ENCODE peak calls at places on chromosomes 16 and 17, in nine cellular contexts. One of them, this sample, is unnamed.

GRCh38 chr17:48296453-48296852 is 133.6 kb downstream of the SKAP1 start:
- DNase-seq in activated naive CD4-positive, alpha-beta T cell: no peak
- DNase-seq in thoracic aorta: no peak
- DNase-seq in fibroblast of lung: no peak
- DNase-seq in A549: no peak
- DNase-seq in NCI-H2107: no peak
- DNase-seq in LHCN-M2: peak
- DNase-seq in brain pericyte: no peak
- DNase-seq in tibial nerve: no peak
- DNase-seq in this sample: no peak

GRCh38 chr16:79089735-79090284 is 510.7 kb downstream of the MAF start:
- DNase-seq in activated naive CD4-positive, alpha-beta T cell: no peak
- DNase-seq in thoracic aorta: no peak
- DNase-seq in fibroblast of lung: no peak
- DNase-seq in A549: no peak
- DNase-seq in NCI-H2107: no peak
- DNase-seq in LHCN-M2: no peak
- DNase-seq in brain pericyte: no peak
- DNase-seq in tibial nerve: no peak
- DNase-seq in this sample: no peak

GRCh38 chr16:63744077-63744874 is 1377.6 kb downstream of the CDH11 start:
- DNase-seq in activated naive CD4-positive, alpha-beta T cell: no peak
- DNase-seq in thoracic aorta: no peak
- DNase-seq in fibroblast of lung: no peak
- DNase-seq in A549: no peak
- DNase-seq in NCI-H2107: no peak
- DNase-seq in LHCN-M2: no peak
- DNase-seq in brain pericyte: no peak
- DNase-seq in tibial nerve: no peak
- DNase-seq in this sample: no peak

GRCh38 chr16:58269526-58269925 is 25.3 kb downstream of the PRSS54 start:
- DNase-seq in activated naive CD4-positive, alpha-beta T cell: no peak
- DNase-seq in thoracic aorta: no peak
- DNase-seq in fibroblast of lung: peak
- DNase-seq in A549: no peak
- DNase-seq in NCI-H2107: no peak
- DNase-seq in LHCN-M2: peak
- DNase-seq in brain pericyte: no peak
- DNase-seq in tibial nerve: no peak
- DNase-seq in this sample: no peak

GRCh38 chr17:15048381-15048780 is 216.7 kb downstream of the PMP22 start:
- DNase-seq in activated naive CD4-positive, alpha-beta T cell: no peak
- DNase-seq in thoracic aorta: no peak
- DNase-seq in fibroblast of lung: no peak
- DNase-seq in A549: no peak
- DNase-seq in NCI-H2107: no peak
- DNase-seq in LHCN-M2: no peak
- DNase-seq in brain pericyte: no peak
- DNase-seq in tibial nerve: no peak
- DNase-seq in this sample: no peak

GRCh38 chr17:58344047-58344790 is 7.8 kb downstream of the SUPT4H1 start:
- DNase-seq in activated naive CD4-positive, alpha-beta T cell: peak
- DNase-seq in thoracic aorta: no peak
- DNase-seq in fibroblast of lung: no peak
- DNase-seq in A549: no peak
- DNase-seq in NCI-H2107: no peak
- DNase-seq in LHCN-M2: no peak
- DNase-seq in brain pericyte: no peak
- DNase-seq in tibial nerve: no peak
- DNase-seq in this sample: no peak

GRCh38 chr16:87780385-87780989 is 14.7 kb upstream of the KLHDC4 start:
- DNase-seq in activated naive CD4-positive, alpha-beta T cell: no peak
- DNase-seq in thoracic aorta: no peak
- DNase-seq in fibroblast of lung: peak
- DNase-seq in A549: no peak
- DNase-seq in NCI-H2107: no peak
- DNase-seq in LHCN-M2: no peak
- DNase-seq in brain pericyte: no peak
- DNase-seq in tibial nerve: peak
- DNase-seq in this sample: no peak

GRCh38 chr16:83967838-83968482 is at the start of gene NECAB2:
- DNase-seq in activated naive CD4-positive, alpha-beta T cell: no peak
- DNase-seq in thoracic aorta: no peak
- DNase-seq in fibroblast of lung: peak
- DNase-seq in A549: peak
- DNase-seq in NCI-H2107: peak
- DNase-seq in LHCN-M2: peak
- DNase-seq in brain pericyte: no peak
- DNase-seq in tibial nerve: peak
- DNase-seq in this sample: no peak

GRCh38 chr16:67537270-67537635 is 8.6 kb downstream of the RIPOR1 start:
- DNase-seq in activated naive CD4-positive, alpha-beta T cell: peak
- DNase-seq in thoracic aorta: no peak
- DNase-seq in fibroblast of lung: peak
- DNase-seq in A549: no peak
- DNase-seq in NCI-H2107: no peak
- DNase-seq in LHCN-M2: peak
- DNase-seq in brain pericyte: no peak
- DNase-seq in tibial nerve: no peak
- DNase-seq in this sample: no peak

GRCh38 chr17:19706791-19707727 is 9.3 kb downstream of the SLC47A2 start:
- DNase-seq in activated naive CD4-positive, alpha-beta T cell: no peak
- DNase-seq in thoracic aorta: no peak
- DNase-seq in fibroblast of lung: no peak
- DNase-seq in A549: no peak
- DNase-seq in NCI-H2107: peak
- DNase-seq in LHCN-M2: no peak
- DNase-seq in brain pericyte: no peak
- DNase-seq in tibial nerve: no peak
- DNase-seq in this sample: no peak

GRCh38 chr16:2008631-2009301 is 855 bp downstream of the ZNF598 start:
- DNase-seq in activated naive CD4-positive, alpha-beta T cell: no peak
- DNase-seq in thoracic aorta: no peak
- DNase-seq in fibroblast of lung: no peak
- DNase-seq in A549: no peak
- DNase-seq in NCI-H2107: no peak
- DNase-seq in LHCN-M2: peak
- DNase-seq in brain pericyte: no peak
- DNase-seq in tibial nerve: no peak
- DNase-seq in this sample: no peak

GRCh38 chr17:16425698-16426659 is 10.6 kb downstream of the TRPV2 start:
- DNase-seq in activated naive CD4-positive, alpha-beta T cell: no peak
- DNase-seq in thoracic aorta: no peak
- DNase-seq in fibroblast of lung: no peak
- DNase-seq in A549: no peak
- DNase-seq in NCI-H2107: no peak
- DNase-seq in LHCN-M2: peak
- DNase-seq in brain pericyte: no peak
- DNase-seq in tibial nerve: no peak
- DNase-seq in this sample: no peak

GRCh38 chr17:17749025-17749772 is 67.9 kb downstream of the RAI1 start:
- DNase-seq in activated naive CD4-positive, alpha-beta T cell: no peak
- DNase-seq in thoracic aorta: no peak
- DNase-seq in fibroblast of lung: no peak
- DNase-seq in A549: no peak
- DNase-seq in NCI-H2107: no peak
- DNase-seq in LHCN-M2: no peak
- DNase-seq in brain pericyte: no peak
- DNase-seq in tibial nerve: no peak
- DNase-seq in this sample: no peak

GRCh38 chr17:4554441-4554996 is 665 bp downstream of the MYBBP1A start:
- DNase-seq in activated naive CD4-positive, alpha-beta T cell: no peak
- DNase-seq in thoracic aorta: no peak
- DNase-seq in fibroblast of lung: no peak
- DNase-seq in A549: no peak
- DNase-seq in NCI-H2107: no peak
- DNase-seq in LHCN-M2: no peak
- DNase-seq in brain pericyte: no peak
- DNase-seq in tibial nerve: no peak
- DNase-seq in this sample: no peak

GRCh38 chr16:7397901-7398300 is 65.3 kb downstream of the RBFOX1 start:
- DNase-seq in activated naive CD4-positive, alpha-beta T cell: no peak
- DNase-seq in thoracic aorta: no peak
- DNase-seq in fibroblast of lung: peak
- DNase-seq in A549: no peak
- DNase-seq in NCI-H2107: no peak
- DNase-seq in LHCN-M2: peak
- DNase-seq in brain pericyte: no peak
- DNase-seq in tibial nerve: no peak
- DNase-seq in this sample: peak

GRCh38 chr16:85306793-85307551 is 194.7 kb upstream of the CIBAR2 start:
- DNase-seq in activated naive CD4-positive, alpha-beta T cell: no peak
- DNase-seq in thoracic aorta: no peak
- DNase-seq in fibroblast of lung: no peak
- DNase-seq in A549: no peak
- DNase-seq in NCI-H2107: no peak
- DNase-seq in LHCN-M2: no peak
- DNase-seq in brain pericyte: no peak
- DNase-seq in tibial nerve: no peak
- DNase-seq in this sample: no peak

GRCh38 chr17:51427259-51428255 is 167.2 kb downstream of the UTP18 start:
- DNase-seq in activated naive CD4-positive, alpha-beta T cell: peak
- DNase-seq in thoracic aorta: no peak
- DNase-seq in fibroblast of lung: no peak
- DNase-seq in A549: no peak
- DNase-seq in NCI-H2107: no peak
- DNase-seq in LHCN-M2: peak
- DNase-seq in brain pericyte: no peak
- DNase-seq in tibial nerve: no peak
- DNase-seq in this sample: no peak

GRCh38 chr16:12754824-12755543 is 48.7 kb downstream of the CPPED1 start:
- DNase-seq in activated naive CD4-positive, alpha-beta T cell: no peak
- DNase-seq in thoracic aorta: no peak
- DNase-seq in fibroblast of lung: no peak
- DNase-seq in A549: no peak
- DNase-seq in NCI-H2107: no peak
- DNase-seq in LHCN-M2: no peak
- DNase-seq in brain pericyte: no peak
- DNase-seq in tibial nerve: no peak
- DNase-seq in this sample: no peak

GRCh38 chr17:29177541-29177870 is 2.7 kb downstream of the MYO18A start:
- DNase-seq in activated naive CD4-positive, alpha-beta T cell: no peak
- DNase-seq in thoracic aorta: no peak
- DNase-seq in fibroblast of lung: no peak
- DNase-seq in A549: no peak
- DNase-seq in NCI-H2107: no peak
- DNase-seq in LHCN-M2: no peak
- DNase-seq in brain pericyte: no peak
- DNase-seq in tibial nerve: no peak
- DNase-seq in this sample: no peak

GRCh38 chr17:33055171-33055611 is 63.5 kb downstream of the SPACA3 start:
- DNase-seq in activated naive CD4-positive, alpha-beta T cell: no peak
- DNase-seq in thoracic aorta: no peak
- DNase-seq in fibroblast of lung: peak
- DNase-seq in A549: no peak
- DNase-seq in NCI-H2107: no peak
- DNase-seq in LHCN-M2: no peak
- DNase-seq in brain pericyte: no peak
- DNase-seq in tibial nerve: no peak
- DNase-seq in this sample: no peak

GRCh38 chr16:26169451-26169850 is 477.7 kb downstream of the HS3ST4 start:
- DNase-seq in activated naive CD4-positive, alpha-beta T cell: no peak
- DNase-seq in thoracic aorta: no peak
- DNase-seq in fibroblast of lung: no peak
- DNase-seq in A549: no peak
- DNase-seq in NCI-H2107: no peak
- DNase-seq in LHCN-M2: no peak
- DNase-seq in brain pericyte: no peak
- DNase-seq in tibial nerve: no peak
- DNase-seq in this sample: no peak

GRCh38 chr17:29294580-29294900 is 592 bp upstream of the NUFIP2 start:
- DNase-seq in activated naive CD4-positive, alpha-beta T cell: no peak
- DNase-seq in thoracic aorta: no peak
- DNase-seq in fibroblast of lung: no peak
- DNase-seq in A549: no peak
- DNase-seq in NCI-H2107: no peak
- DNase-seq in LHCN-M2: no peak
- DNase-seq in brain pericyte: no peak
- DNase-seq in tibial nerve: no peak
- DNase-seq in this sample: no peak

GRCh38 chr17:17191346-17191792 is 14.8 kb downstream of the PLD6 start:
- DNase-seq in activated naive CD4-positive, alpha-beta T cell: no peak
- DNase-seq in thoracic aorta: no peak
- DNase-seq in fibroblast of lung: peak
- DNase-seq in A549: no peak
- DNase-seq in NCI-H2107: no peak
- DNase-seq in LHCN-M2: peak
- DNase-seq in brain pericyte: no peak
- DNase-seq in tibial nerve: no peak
- DNase-seq in this sample: no peak

GRCh38 chr16:87628940-87629339 is 26.6 kb downstream of the JPH3 start:
- DNase-seq in activated naive CD4-positive, alpha-beta T cell: no peak
- DNase-seq in thoracic aorta: no peak
- DNase-seq in fibroblast of lung: peak
- DNase-seq in A549: peak
- DNase-seq in NCI-H2107: no peak
- DNase-seq in LHCN-M2: peak
- DNase-seq in brain pericyte: no peak
- DNase-seq in tibial nerve: no peak
- DNase-seq in this sample: no peak

GRCh38 chr16:9260665-9261064 is 169.2 kb downstream of the HAPSTR1 start:
- DNase-seq in activated naive CD4-positive, alpha-beta T cell: no peak
- DNase-seq in thoracic aorta: no peak
- DNase-seq in fibroblast of lung: no peak
- DNase-seq in A549: no peak
- DNase-seq in NCI-H2107: no peak
- DNase-seq in LHCN-M2: no peak
- DNase-seq in brain pericyte: no peak
- DNase-seq in tibial nerve: peak
- DNase-seq in this sample: no peak

GRCh38 chr17:6853764-6854442 is 22.4 kb upstream of the TEKT1 start:
- DNase-seq in activated naive CD4-positive, alpha-beta T cell: no peak
- DNase-seq in thoracic aorta: no peak
- DNase-seq in fibroblast of lung: no peak
- DNase-seq in A549: peak
- DNase-seq in NCI-H2107: no peak
- DNase-seq in LHCN-M2: no peak
- DNase-seq in brain pericyte: no peak
- DNase-seq in tibial nerve: no peak
- DNase-seq in this sample: no peak

GRCh38 chr16:19851476-19851875 is 33.2 kb downstream of the GPRC5B start:
- DNase-seq in activated naive CD4-positive, alpha-beta T cell: no peak
- DNase-seq in thoracic aorta: no peak
- DNase-seq in fibroblast of lung: no peak
- DNase-seq in A549: no peak
- DNase-seq in NCI-H2107: no peak
- DNase-seq in LHCN-M2: no peak
- DNase-seq in brain pericyte: no peak
- DNase-seq in tibial nerve: no peak
- DNase-seq in this sample: no peak

GRCh38 chr16:19212059-19212458 is 44.0 kb downstream of the SYT17 start:
- DNase-seq in activated naive CD4-positive, alpha-beta T cell: no peak
- DNase-seq in thoracic aorta: no peak
- DNase-seq in fibroblast of lung: no peak
- DNase-seq in A549: no peak
- DNase-seq in NCI-H2107: no peak
- DNase-seq in LHCN-M2: no peak
- DNase-seq in brain pericyte: no peak
- DNase-seq in tibial nerve: no peak
- DNase-seq in this sample: no peak

GRCh38 chr16:24917236-24917635 is 71.5 kb downstream of the SLC5A11 start:
- DNase-seq in activated naive CD4-positive, alpha-beta T cell: no peak
- DNase-seq in thoracic aorta: no peak
- DNase-seq in fibroblast of lung: no peak
- DNase-seq in A549: no peak
- DNase-seq in NCI-H2107: no peak
- DNase-seq in LHCN-M2: no peak
- DNase-seq in brain pericyte: no peak
- DNase-seq in tibial nerve: no peak
- DNase-seq in this sample: no peak

GRCh38 chr16:30490210-30490609 is 17.7 kb downstream of the ITGAL start:
- DNase-seq in activated naive CD4-positive, alpha-beta T cell: no peak
- DNase-seq in thoracic aorta: no peak
- DNase-seq in fibroblast of lung: no peak
- DNase-seq in A549: no peak
- DNase-seq in NCI-H2107: no peak
- DNase-seq in LHCN-M2: no peak
- DNase-seq in brain pericyte: no peak
- DNase-seq in tibial nerve: no peak
- DNase-seq in this sample: no peak

GRCh38 chr16:50467943-50468748 is 80.0 kb upstream of the NKD1 start:
- DNase-seq in activated naive CD4-positive, alpha-beta T cell: peak
- DNase-seq in thoracic aorta: no peak
- DNase-seq in fibroblast of lung: peak
- DNase-seq in A549: no peak
- DNase-seq in NCI-H2107: peak
- DNase-seq in LHCN-M2: no peak
- DNase-seq in brain pericyte: no peak
- DNase-seq in tibial nerve: no peak
- DNase-seq in this sample: peak